ENCODE peak calls at places on chromosomes 13 and 19, in four cellular contexts. Z is HEK293T, G is HCEC 1CT, P is mesothelial cell of epicardium. M is an unnamed sample.

GRCh38 chr19:39937094-39937493 is 2.7 kb upstream of the FCGBP start:
- DNase-seq in Z (no peak), G (no peak), P (no peak), M (peak)

GRCh38 chr13:42110410-42111155 is 62.1 kb downstream of the DGKH start:
- DNase-seq in Z (peak), G (peak), P (no peak), M (peak)

GRCh38 chr13:29948246-29948645 is 97.8 kb upstream of the UBL3 start:
- DNase-seq in Z (no peak), G (peak), P (no peak), M (no peak)

GRCh38 chr13:29852464-29853054 is 2.1 kb upstream of the UBL3 start:
- DNase-seq in Z (no peak), G (no peak), P (no peak), M (no peak)

GRCh38 chr19:8569066-8569761 is 8.0 kb downstream of the MYO1F start:
- DNase-seq in Z (no peak), G (peak), P (no peak), M (peak)

GRCh38 chr19:32824906-32825608 is 44.5 kb downstream of the SLC7A9 start:
- DNase-seq in Z (no peak), G (no peak), P (no peak), M (no peak)

GRCh38 chr13:113453962-113454361 is 674 bp upstream of the ADPRHL1 start:
- DNase-seq in Z (no peak), G (no peak), P (no peak), M (no peak)

GRCh38 chr19:57269515-57270250 is 10.6 kb upstream of the ZNF460 start:
- DNase-seq in Z (no peak), G (peak), P (no peak), M (no peak)

GRCh38 chr13:88377852-88378251 is 706.7 kb downstream of the SLITRK5 start:
- DNase-seq in Z (no peak), G (no peak), P (no peak), M (no peak)

GRCh38 chr13:32752997-32753606 is 166.8 kb downstream of the PDS5B start:
- DNase-seq in Z (no peak), G (no peak), P (no peak), M (no peak)

GRCh38 chr19:18156841-18157464 is 4.0 kb downstream of the PIK3R2 start:
- DNase-seq in Z (peak), G (peak), P (peak), M (peak)

GRCh38 chr19:10334340-10335148 is 1.2 kb upstream of the RAVER1 start:
- DNase-seq in Z (peak), G (peak), P (peak), M (peak)

GRCh38 chr19:2057484-2058469 is 6.7 kb upstream of the MKNK2 start:
- DNase-seq in Z (no peak), G (no peak), P (no peak), M (peak)